ENCODE peak calls at places on chromosome 6, in six cellular contexts. Z, X, W, N, F and V are unnamed samples. For H3K4me1, the result is how much of the 10 kb centered on the place peaks cover.

GRCh38 chr6:63100066-63100465 is 111.2 kb upstream of the FKBP1C start:
- DNase-seq in X (no peak), N (no peak), W (no peak), F (no peak), Z (no peak), V (no peak)

GRCh38 chr6:157461000-157461915 is 80.3 kb downstream of the ZDHHC14 start:
- DNase-seq in N (peak), W (no peak), X (peak), Z (no peak), F (peak), V (no peak)

GRCh38 chr6:138512615-138513014 is 13.3 kb upstream of the NHSL1 start:
- DNase-seq in N (no peak), W (no peak), F (no peak), X (peak), Z (no peak), V (no peak)

GRCh38 chr6:11977193-11977592 is 34.9 kb upstream of the HIVEP1 start:
- DNase-seq in Z (no peak), F (no peak), N (no peak), X (no peak), W (no peak), V (no peak)

GRCh38 chr6:36444470-36444869 is 1.7 kb downstream of the KCTD20 start:
- DNase-seq in F (no peak), N (no peak), Z (no peak), W (no peak), X (no peak), V (no peak)

GRCh38 chr6:4587171-4587570 is 189.0 kb upstream of the CDYL start:
- DNase-seq in N (no peak), F (no peak), Z (no peak), X (no peak), W (no peak), V (no peak)

GRCh38 chr6:7058250-7058923 is 49.4 kb upstream of the RREB1 start:
- DNase-seq in Z (no peak), W (no peak), F (no peak), X (no peak), N (peak), V (no peak)

GRCh38 chr6:142384455-142385332 is 82.9 kb downstream of the ADGRG6 start:
- DNase-seq in X (no peak), W (no peak), N (no peak), F (no peak), Z (no peak), V (no peak)

GRCh38 chr6:139742671-139743070 is 368.2 kb upstream of the CITED2 start:
- DNase-seq in W (no peak), Z (no peak), F (no peak), X (no peak), N (no peak), V (no peak)

GRCh38 chr6:121436172-121436965 is 923 bp downstream of the GJA1 start:
- DNase-seq in W (no peak), Z (no peak), X (peak), F (no peak), N (no peak), V (no peak)

GRCh38 chr6:131270534-131270933 is 135.3 kb downstream of the AKAP7 start:
- DNase-seq in N (no peak), Z (no peak), X (no peak), W (no peak), F (no peak), V (no peak)

GRCh38 chr6:144953552-144954240 is 668.6 kb downstream of the UTRN start:
- DNase-seq in N (no peak), Z (no peak), W (no peak), F (no peak), X (no peak), V (no peak)

GRCh38 chr6:30615219-30615957 is 1.7 kb downstream of the PPP1R10 start:
- DNase-seq in F (no peak), Z (no peak), W (no peak), X (peak), N (no peak), V (no peak)

GRCh38 chr6:122663981-122664380 is 53.8 kb downstream of the PKIB start:
- DNase-seq in Z (no peak), W (no peak), F (no peak), X (no peak), N (no peak), V (no peak)

GRCh38 chr6:52663120-52663934 is 7.6 kb upstream of the TMEM14A start:
- DNase-seq in F (peak), X (peak), N (no peak), Z (no peak), W (no peak), V (no peak)

GRCh38 chr6:36724514-36725385 is 27.1 kb downstream of the RAB44 start:
- DNase-seq in X (peak), Z (peak), W (peak), F (no peak), N (no peak), V (no peak)

GRCh38 chr6:169252805-169253189 is 849 bp downstream of the THBS2 start:
- DNase-seq in Z (no peak), F (no peak), X (peak), N (no peak), W (no peak), V (peak)

GRCh38 chr6:128505603-128506002 is 14.8 kb downstream of the PTPRK start:
- DNase-seq in W (no peak), F (no peak), N (no peak), X (no peak), Z (no peak), V (no peak)

GRCh38 chr6:34260576-34261267 is 11.9 kb upstream of the SMIM29 start:
- DNase-seq in N (no peak), Z (peak), X (no peak), W (no peak), F (no peak), V (no peak)

GRCh38 chr6:130026859-130027258 is 8.5 kb downstream of the L3MBTL3 start:
- DNase-seq in N (no peak), Z (no peak), X (no peak), W (no peak), F (no peak), V (no peak)

GRCh38 chr6:157885211-157885788 is 62.3 kb downstream of the SNX9 start:
- DNase-seq in Z (no peak), N (no peak), F (no peak), X (no peak), W (no peak), V (no peak)

GRCh38 chr6:165055231-165055630 is 254.2 kb downstream of the C6orf118 start:
- DNase-seq in W (no peak), X (no peak), Z (no peak), F (no peak), N (no peak), V (no peak)

GRCh38 chr6:120405947-120406346 is 928.3 kb downstream of the TBC1D32 start:
- DNase-seq in Z (no peak), X (peak), W (no peak), N (no peak), F (no peak), V (no peak)

GRCh38 chr6:68901044-68901443 is 266.0 kb downstream of the ADGRB3 start:
- DNase-seq in W (no peak), N (no peak), F (no peak), X (no peak), Z (no peak), V (no peak)

GRCh38 chr6:142927904-142928303 is 17.1 kb downstream of the HIVEP2 start:
- DNase-seq in F (no peak), W (no peak), X (no peak), Z (no peak), N (no peak), V (no peak)

GRCh38 chr6:111564482-111564945 is 41.2 kb downstream of the TRAF3IP2 start:
- DNase-seq in Z (no peak), F (no peak), W (no peak), N (no peak), X (no peak), V (no peak)

GRCh38 chr6:111563581-111563980 is 42.1 kb downstream of the TRAF3IP2 start:
- DNase-seq in N (peak), W (no peak), X (no peak), Z (no peak), F (no peak), V (no peak)

GRCh38 chr6:111559193-111560097 is 46.2 kb downstream of the TRAF3IP2 start:
- DNase-seq in W (no peak), F (no peak), N (peak), X (no peak), Z (no peak), V (no peak)

GRCh38 chr6:111565316-111566221 is 40.1 kb downstream of the TRAF3IP2 start:
- DNase-seq in W (no peak), Z (no peak), N (no peak), F (no peak), X (peak), V (no peak)

GRCh38 chr6:111562271-111562670 is 43.4 kb downstream of the TRAF3IP2 start:
- DNase-seq in F (no peak), W (no peak), Z (no peak), N (no peak), X (no peak), V (no peak)
- H3K4me1 ChIP-seq in F (under half), W (under half), Z (under half), N (half or more), X (under half), V (half or more)

GRCh38 chr6:136284909-136285308 is 4.7 kb downstream of the BCLAF1 start:
- DNase-seq in X (peak), Z (no peak), W (no peak), F (no peak), N (no peak), V (no peak)
- H3K4me3 ChIP-seq in X (peak), Z (peak), W (peak), F (peak), N (no peak), V (no peak)

GRCh38 chr6:73581293-73581692 is 60.5 kb upstream of the EEF1A1 start:
- DNase-seq in N (no peak), W (no peak), Z (no peak), X (no peak), F (no peak), V (no peak)

GRCh38 chr6:73577605-73578160 is 56.9 kb upstream of the EEF1A1 start:
- DNase-seq in W (no peak), F (no peak), N (no peak), Z (no peak), X (peak), V (no peak)

GRCh38 chr6:73579851-73580246 is 59.0 kb upstream of the EEF1A1 start:
- DNase-seq in F (peak), W (no peak), Z (no peak), X (peak), N (no peak), V (no peak)

GRCh38 chr6:73579389-73579788 is 58.6 kb upstream of the EEF1A1 start:
- DNase-seq in N (peak), F (no peak), W (no peak), X (peak), Z (peak), V (no peak)

GRCh38 chr6:73580247-73581149 is 59.7 kb upstream of the EEF1A1 start:
- DNase-seq in W (peak), F (peak), X (peak), Z (peak), N (peak), V (peak)
- TF ChIP-seq POLR2AphosphoS5 in W (peak), F (peak), X (no peak), Z (peak), N (peak), V (no peak)

GRCh38 chr6:44058617-44059358 is 68.5 kb downstream of the MRPL14 start:
- DNase-seq in N (peak), W (peak), X (no peak), Z (peak), F (no peak), V (peak)
- H3K4me1 ChIP-seq in N (half or more), W (under half), X (under half), Z (half or more), F (under half), V (half or more)

DNA sequence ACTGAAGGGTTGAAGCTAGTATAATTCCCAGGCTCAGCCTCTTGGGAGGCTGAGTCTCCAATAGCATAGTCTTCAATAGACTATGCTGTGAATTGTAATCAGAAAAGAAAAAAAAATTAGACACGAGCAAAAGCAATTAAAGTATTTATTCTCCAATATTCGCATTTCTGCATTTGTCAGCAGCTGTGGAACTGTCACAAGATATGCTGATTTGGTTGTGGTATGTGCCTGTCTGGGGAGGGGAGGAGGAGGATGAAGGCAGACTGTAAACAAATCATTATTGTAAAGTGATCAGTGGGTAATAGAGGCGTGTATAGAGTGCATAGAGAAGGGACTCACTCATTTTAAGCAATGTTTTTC is 10.1 kb upstream of the BICRAL start:
- DNase-seq in W (no peak), N (no peak), F (no peak), Z (no peak), X (no peak), V (no peak)
- H3K4me3 ChIP-seq in W (peak), N (no peak), F (peak), Z (peak), X (peak), V (peak)

GRCh38 chr6:137087902-137088301 is 43.1 kb upstream of the IL20RA start:
- DNase-seq in F (no peak), W (no peak), N (no peak), X (no peak), Z (no peak), V (no peak)
- TF ChIP-seq POLR2AphosphoS5 in F (no peak), W (no peak), N (no peak), X (no peak), Z (no peak), V (no peak)

DNA sequence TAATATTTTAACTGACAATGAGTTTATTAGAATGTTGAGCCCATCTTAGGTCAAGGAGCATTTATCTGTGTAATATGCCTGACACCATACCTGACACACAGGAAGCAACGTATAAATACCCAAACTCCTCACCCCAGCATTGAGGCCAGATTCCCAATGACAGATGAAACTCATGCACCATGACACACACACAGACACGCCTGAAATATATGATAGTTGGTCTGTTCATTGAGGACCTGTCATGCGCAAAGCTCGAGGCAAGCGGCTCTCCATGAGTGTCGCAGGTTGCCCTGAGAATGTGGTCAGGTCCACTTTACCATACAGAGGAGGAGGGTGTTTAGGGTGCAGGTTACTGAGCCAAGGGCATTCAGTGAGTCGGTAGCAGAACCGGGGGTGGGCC is 64.1 kb downstream of the GFOD1 start:
- DNase-seq in N (peak), F (no peak), Z (no peak), W (no peak), X (no peak), V (no peak)
- H3K4me1 ChIP-seq in N (under half), F (under half), Z (half or more), W (under half), X (under half), V (under half)